ENCODE peak calls at places on chromosomes 7 and 10, in four cellular contexts. Q is Right ventricle myocardium superior, S is Ammon's horn, M is cerebellar cortex. C is an unnamed sample.

GRCh38 chr7:66283003-66283920 is 78.1 kb downstream of the TPST1 start:
- DNase-seq in Q (no peak), S (no peak), M (no peak), C (no peak)

GRCh38 chr7:86932038-86932512 is 127.4 kb downstream of the ELAPOR2 start:
- DNase-seq in Q (no peak), S (no peak), M (no peak), C (no peak)

GRCh38 chr7:100435401-100436304 is 644 bp downstream of the PPP1R35 start:
- DNase-seq in Q (peak), S (no peak), M (peak), C (no peak)

GRCh38 chr10:101272229-101272868 is 43.1 kb upstream of the LBX1 start:
- DNase-seq in Q (peak), S (peak), M (peak), C (no peak)

GRCh38 chr7:149819141-149819960 is 18.8 kb upstream of the ZNF862 start:
- DNase-seq in Q (peak), S (no peak), M (no peak), C (no peak)

GRCh38 chr7:73353243-73353642 is 25.3 kb downstream of the FKBP6 start:
- DNase-seq in Q (no peak), S (no peak), M (no peak), C (no peak)

GRCh38 chr10:14302035-14302434 is 28.7 kb downstream of the FRMD4A start:
- DNase-seq in Q (no peak), S (no peak), M (peak), C (no peak)

GRCh38 chr7:121297843-121298242 is 31.0 kb upstream of the WNT16 start:
- DNase-seq in Q (no peak), S (no peak), M (no peak), C (no peak)

GRCh38 chr10:25902002-25902401 is 32.0 kb upstream of the MYO3A start:
- DNase-seq in Q (no peak), S (peak), M (no peak), C (no peak)

GRCh38 chr7:25857376-25858067 is 294.5 kb upstream of the NFE2L3 start:
- DNase-seq in Q (no peak), S (no peak), M (peak), C (no peak)